ENCODE peak calls at places on chromosomes 12 and 14, in nine cellular contexts. V, W, S, M, J, L, F, Z and D are unnamed samples.

GRCh38 chr12:2373307-2373706 is 320.5 kb downstream of the CACNA1C start:
- DNase-seq in V (no peak), W (no peak), S (no peak), M (no peak), J (no peak), L (no peak), F (no peak), Z (no peak), D (no peak)

GRCh38 chr14:87994974-87995373 is 2.0 kb upstream of the GALC start:
- DNase-seq in V (no peak), W (no peak), S (no peak), M (peak; percentile 13), J (no peak), L (no peak), F (peak; percentile 83), Z (no peak), D (no peak)

GRCh38 chr12:92973614-92974013 is 44.5 kb upstream of the EEA1 start:
- DNase-seq in V (no peak), W (no peak), S (peak; percentile 17), M (peak; percentile 63), J (no peak), L (peak; percentile 72), F (peak; percentile 95), Z (no peak), D (no peak)

GRCh38 chr14:54568821-54569591 is 2.1 kb downstream of the SAMD4A start:
- DNase-seq in V (no peak), W (no peak), S (no peak), M (peak; percentile 31), J (no peak), L (no peak), F (no peak), Z (no peak), D (no peak)

GRCh38 chr12:85782711-85783110 is 53.5 kb downstream of the RASSF9 start:
- DNase-seq in V (no peak), W (no peak), S (no peak), M (no peak), J (no peak), L (no peak), F (no peak), Z (no peak), D (no peak)

GRCh38 chr12:18483723-18484325 is 222.5 kb downstream of the PIK3C2G start:
- DNase-seq in V (no peak), W (no peak), S (no peak), M (no peak), J (no peak), L (no peak), F (no peak), Z (no peak), D (peak; percentile 31)

GRCh38 chr12:13390381-13390856 is 193.9 kb downstream of the EMP1 start:
- DNase-seq in V (peak; percentile 99), W (no peak), S (peak; percentile 78), M (no peak), J (no peak), L (peak; percentile 99), F (no peak), Z (no peak), D (peak; percentile 64)

GRCh38 chr12:32181498-32182175 is 75.0 kb downstream of the BICD1 start:
- DNase-seq in V (peak; percentile 95), W (no peak), S (peak; percentile 25), M (no peak), J (no peak), L (no peak), F (no peak), Z (no peak), D (no peak)

GRCh38 chr12:87758271-87758670 is 270.9 kb downstream of the C12orf50 start:
- DNase-seq in V (no peak), W (no peak), S (no peak), M (no peak), J (no peak), L (no peak), F (no peak), Z (no peak), D (no peak)

GRCh38 chr14:92426237-92426636 is 87.3 kb upstream of the RIN3 start:
- DNase-seq in V (no peak), W (no peak), S (peak; percentile 70), M (no peak), J (no peak), L (peak; percentile 28), F (no peak), Z (no peak), D (no peak)

GRCh38 chr12:53999596-54000104 is 311 bp upstream of the HOXC9 start:
- DNase-seq in V (peak; percentile 10), W (peak; percentile 77), S (peak; percentile 72), M (peak; percentile 30), J (peak; percentile 69), L (peak; percentile 69), F (no peak), Z (peak; percentile 94), D (no peak)

GRCh38 chr12:12379831-12380730 is 23.2 kb downstream of the BORCS5 start:
- DNase-seq in V (no peak), W (no peak), S (no peak), M (no peak), J (no peak), L (no peak), F (no peak), Z (no peak), D (no peak)

GRCh38 chr12:128930591-128930990 is 77.3 kb downstream of the GLT1D1 start:
- DNase-seq in V (no peak), W (no peak), S (no peak), M (no peak), J (no peak), L (no peak), F (no peak), Z (no peak), D (no peak)

GRCh38 chr12:52023182-52023975 is 16.6 kb downstream of the TAMALIN start:
- DNase-seq in V (peak; percentile 32), W (peak; percentile 86), S (peak; percentile 90), M (peak; percentile 59), J (peak; percentile 83), L (peak; percentile 59), F (no peak), Z (peak; percentile 98), D (peak; percentile 40)

GRCh38 chr12:52207895-52208294 is 16.1 kb upstream of the KRT80 start:
- DNase-seq in V (peak; percentile 32), W (no peak), S (peak; percentile 66), M (no peak), J (no peak), L (peak; percentile 85), F (no peak), Z (no peak), D (no peak)

GRCh38 chr12:48000878-48001321 is 3.4 kb downstream of the COL2A1 start:
- DNase-seq in V (no peak), W (peak; percentile 84), S (peak; percentile 79), M (no peak), J (peak; percentile 82), L (peak; percentile 84), F (no peak), Z (peak; percentile 78), D (no peak)

GRCh38 chr12:57543666-57544065 is 3.3 kb downstream of the DCTN2 start:
- DNase-seq in V (no peak), W (no peak), S (no peak), M (no peak), J (no peak), L (peak; percentile 33), F (no peak), Z (no peak), D (no peak)

GRCh38 chr12:31234955-31235867 is 90.7 kb downstream of the SINHCAF start:
- DNase-seq in V (peak; percentile 82), W (peak; percentile 74), S (peak; percentile 66), M (peak; percentile 7), J (no peak), L (no peak), F (no peak), Z (peak; percentile 44), D (peak; percentile 15)

GRCh38 chr12:73124480-73124879 is 852.3 kb downstream of the TRHDE start:
- DNase-seq in V (no peak), W (no peak), S (no peak), M (no peak), J (no peak), L (no peak), F (no peak), Z (no peak), D (no peak)

GRCh38 chr14:90571149-90571548 is 174.3 kb downstream of the CALM1 start:
- DNase-seq in V (no peak), W (no peak), S (no peak), M (no peak), J (no peak), L (no peak), F (no peak), Z (no peak), D (no peak)

GRCh38 chr14:22908601-22909000 is 10.3 kb downstream of the RBM23 start:
- DNase-seq in V (no peak), W (no peak), S (no peak), M (no peak), J (no peak), L (no peak), F (no peak), Z (no peak), D (no peak)

GRCh38 chr12:81627336-81628189 is 131.6 kb downstream of the PPFIA2 start:
- DNase-seq in V (peak; percentile 81), W (peak; percentile 75), S (peak; percentile 51), M (peak; percentile 29), J (peak; percentile 50), L (peak; percentile 49), F (no peak), Z (peak; percentile 44), D (no peak)

GRCh38 chr14:92951912-92952471 is 29.0 kb downstream of the CHGA start:
- DNase-seq in V (peak; percentile 82), W (peak; percentile 82), S (peak; percentile 89), M (peak; percentile 37), J (peak; percentile 66), L (no peak), F (peak; percentile 37), Z (peak; percentile 88), D (peak; percentile 88)

GRCh38 chr12:116066381-116067230 is 210.9 kb downstream of the MED13L start:
- DNase-seq in V (peak; percentile 36), W (peak; percentile 64), S (peak; percentile 32), M (peak; percentile 34), J (peak; percentile 45), L (peak; percentile 19), F (no peak), Z (no peak), D (no peak)

GRCh38 chr12:114611145-114612018 is 72.6 kb downstream of the TBX3 start:
- DNase-seq in V (no peak), W (no peak), S (no peak), M (peak; percentile 100), J (no peak), L (no peak), F (no peak), Z (no peak), D (no peak)

GRCh38 chr12:50606675-50607379 is 102.0 kb downstream of the DIP2B start:
- DNase-seq in V (no peak), W (no peak), S (no peak), M (no peak), J (no peak), L (no peak), F (no peak), Z (no peak), D (no peak)

GRCh38 chr12:26833692-26834168 is 736 bp upstream of the ITPR2 start:
- DNase-seq in V (no peak), W (peak; percentile 88), S (no peak), M (no peak), J (no peak), L (no peak), F (no peak), Z (peak; percentile 64), D (no peak)

GRCh38 chr14:95609398-95609990 is 74.6 kb downstream of the GLRX5 start:
- DNase-seq in V (peak; percentile 89), W (peak; percentile 89), S (peak; percentile 34), M (peak; percentile 39), J (peak; percentile 52), L (no peak), F (no peak), Z (peak; percentile 28), D (no peak)

GRCh38 chr14:74049886-74050495 is 30.8 kb downstream of the BBOF1 start:
- DNase-seq in V (no peak), W (no peak), S (peak; percentile 9), M (no peak), J (no peak), L (no peak), F (no peak), Z (no peak), D (no peak)

GRCh38 chr12:2053675-2054070 is 886 bp downstream of the CACNA1C start:
- DNase-seq in V (no peak), W (peak; percentile 50), S (peak; percentile 37), M (no peak), J (no peak), L (no peak), F (no peak), Z (no peak), D (no peak)

GRCh38 chr14:40004871-40005503 is 572.8 kb upstream of the FBXO33 start:
- DNase-seq in V (no peak), W (no peak), S (no peak), M (no peak), J (no peak), L (no peak), F (no peak), Z (no peak), D (no peak)